ENCODE peak calls at places on chromosomes 16 and 17, in four cellular contexts. C, P, M and V are unnamed samples.

GRCh38 chr17:82668631-82669099 is 20.4 kb upstream of the WDR45B start:
- DNase-seq in M (no peak), P (peak; percentile 44), C (no peak), V (no peak)

GRCh38 chr16:4900036-4900435 is 36.9 kb downstream of the PPL start:
- DNase-seq in P (no peak), C (no peak), M (no peak), V (no peak)

GRCh38 chr17:81939218-81939617 is 2.1 kb upstream of the PYCR1 start:
- DNase-seq in P (no peak), C (no peak), M (no peak), V (no peak)

GRCh38 chr17:7478276-7479138 is 924 bp downstream of the ZBTB4 start:
- DNase-seq in M (peak; percentile 59), P (peak; percentile 18), C (peak; percentile 52), V (no peak)

GRCh38 chr16:20897253-20897896 is 2.8 kb downstream of the DCUN1D3 start:
- DNase-seq in M (no peak), P (peak; percentile 71), C (no peak), V (no peak)

GRCh38 chr17:62862251-62862650 is 54.1 kb upstream of the MARCHF10 start:
- DNase-seq in M (no peak), P (no peak), C (no peak), V (peak; percentile 12)

GRCh38 chr16:560221-560700 is at the start of gene PRR35:
- DNase-seq in P (no peak), M (no peak), C (no peak), V (no peak)

GRCh38 chr16:3059041-3059722 is 6.3 kb upstream of the IL32 start:
- DNase-seq in C (peak; percentile 42), M (peak; percentile 73), P (peak; percentile 81), V (peak; percentile 90)

GRCh38 chr17:64202683-64203430 is 60.2 kb downstream of the TEX2 start:
- DNase-seq in C (no peak), P (peak; percentile 82), M (no peak), V (no peak)

GRCh38 chr16:2842340-2843000 is 12.4 kb downstream of the ZG16B start:
- DNase-seq in M (no peak), C (no peak), P (no peak), V (no peak)

GRCh38 chr17:883586-883962 is 96.0 kb downstream of the NXN start:
- DNase-seq in C (no peak), P (no peak), M (no peak), V (no peak)

GRCh38 chr17:16911141-16911937 is 60.6 kb downstream of the TNFRSF13B start:
- DNase-seq in P (no peak), C (no peak), M (peak; percentile 11), V (no peak)

GRCh38 chr16:1180772-1181714 is 28.1 kb downstream of the CACNA1H start:
- DNase-seq in C (no peak), P (no peak), M (peak; percentile 58), V (peak; percentile 94)

GRCh38 chr17:60393840-60394529 is 2.1 kb upstream of the USP32 start:
- DNase-seq in P (no peak), M (no peak), C (no peak), V (no peak)

GRCh38 chr16:48003226-48003907 is 152.4 kb downstream of the ABCC12 start:
- DNase-seq in M (no peak), P (no peak), C (peak; percentile 22), V (no peak)

GRCh38 chr16:77775911-77776909 is 12.2 kb upstream of the VAT1L start:
- DNase-seq in C (no peak), M (no peak), P (peak; percentile 65), V (no peak)

GRCh38 chr17:44137891-44138709 is 3.6 kb upstream of the HROB start:
- DNase-seq in M (peak; percentile 92), P (peak; percentile 100), C (peak; percentile 66), V (peak; percentile 98)

GRCh38 chr17:29180051-29180787 is at the start of gene MYO18A:
- DNase-seq in C (peak; percentile 56), P (peak; percentile 71), M (peak; percentile 63), V (peak; percentile 86)

GRCh38 chr17:64129515-64129764 is 504 bp downstream of the ERN1 start:
- DNase-seq in M (no peak), P (no peak), C (no peak), V (no peak)

GRCh38 chr17:7292729-7293128 is 1.7 kb downstream of the YBX2 start:
- DNase-seq in M (no peak), C (no peak), P (no peak), V (no peak)

DNA sequence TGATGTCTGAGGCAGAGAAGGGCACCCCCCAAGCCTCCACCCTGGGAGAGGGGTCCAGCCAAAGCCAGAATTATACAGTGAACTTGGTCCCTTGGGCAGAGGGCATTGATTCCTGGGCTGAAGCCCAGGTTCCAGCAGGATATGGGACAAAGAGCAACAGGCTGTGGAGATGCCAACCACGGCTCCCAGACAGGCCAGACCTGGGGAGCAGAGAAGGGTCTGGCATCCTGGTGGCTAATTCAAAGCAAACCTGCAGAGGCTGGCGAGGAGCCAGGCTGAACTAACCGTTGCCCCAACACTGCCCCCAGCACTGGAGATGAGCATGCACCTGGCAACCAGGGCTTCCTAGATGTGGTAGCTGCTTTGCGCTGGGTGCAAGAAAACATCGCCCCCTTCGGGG is 3.0 kb downstream of the CES3 start:
- DNase-seq in P (no peak), M (no peak), C (no peak), V (no peak)
- H3K27ac ChIP-seq in P (no peak overlapping the region), M (no peak overlapping the region), C (no peak overlapping the region), V (no peak overlapping the region)

DNA sequence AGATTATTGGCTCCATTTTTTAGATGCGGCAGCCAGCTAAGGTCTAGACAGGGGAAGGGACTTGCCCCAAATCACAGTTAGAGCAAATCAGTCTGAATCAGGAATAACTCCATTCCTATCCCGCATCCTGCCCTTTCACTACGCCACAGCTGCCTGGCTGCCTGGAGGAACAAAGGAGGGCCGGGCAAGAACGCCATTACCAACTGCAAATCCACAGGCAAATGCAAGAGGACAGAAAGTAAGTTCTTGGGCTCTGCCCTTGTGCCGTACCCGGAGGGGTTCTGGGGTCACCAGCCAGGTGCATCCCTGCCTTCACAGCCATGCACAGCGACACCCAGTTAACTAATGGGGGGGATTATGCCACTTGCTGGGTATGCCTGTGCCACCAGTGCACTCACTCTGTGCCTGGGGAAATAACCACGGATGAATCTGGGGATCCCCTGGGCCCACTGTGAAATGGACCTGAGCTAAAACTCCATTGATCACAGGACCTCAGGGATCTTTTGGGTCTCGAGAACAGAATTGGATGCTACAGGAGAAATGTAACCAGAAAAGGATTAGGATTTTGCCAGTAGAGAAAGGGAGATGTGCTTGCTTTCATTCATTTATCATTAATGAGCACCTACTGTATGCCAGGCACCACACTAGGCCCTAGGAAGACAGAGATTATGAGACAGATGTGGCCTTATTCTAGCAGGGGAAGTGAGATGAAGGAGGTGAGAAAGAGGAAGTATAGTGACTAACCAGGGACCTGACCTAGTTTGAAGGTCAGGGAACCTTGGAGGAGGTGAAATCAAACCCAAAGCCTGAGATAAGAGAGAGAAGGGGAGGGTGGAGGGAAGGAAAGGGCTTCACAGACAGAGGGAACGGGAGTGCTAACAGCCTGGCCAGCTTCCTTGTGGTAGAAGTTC is 17.7 kb downstream of the BCL7C start:
- DNase-seq in C (no peak), M (no peak), P (peak; percentile 26), V (no peak)
- TF ChIP-seq CTCF in C (no peak), M (no peak), P (no peak), V (no peak)

GRCh38 chr17:71975331-71975801 is 145.5 kb upstream of the SOX9 start:
- DNase-seq in C (peak; percentile 55), P (peak; percentile 42), M (peak; percentile 76), V (peak; percentile 82)
- H3K27ac ChIP-seq in C (peak overlapping the region; percentile 82), P (peak overlapping the region; percentile 85), M (peak overlapping the region; percentile 87), V (peak overlapping the region; percentile 79)

GRCh38 chr16:17078950-17079631 is 391.7 kb downstream of the XYLT1 start:
- DNase-seq in M (no peak), P (no peak), C (no peak), V (no peak)
- TF ChIP-seq CTCF in M (no peak), P (no peak), C (no peak), V (no peak)

GRCh38 chr16:13359835-13360234 is 458.4 kb downstream of the SHISA9 start:
- DNase-seq in M (no peak), P (no peak), C (no peak), V (no peak)
- H3K27ac ChIP-seq in M (no peak overlapping the region), P (no peak overlapping the region), C (no peak overlapping the region), V (no peak overlapping the region)

DNA sequence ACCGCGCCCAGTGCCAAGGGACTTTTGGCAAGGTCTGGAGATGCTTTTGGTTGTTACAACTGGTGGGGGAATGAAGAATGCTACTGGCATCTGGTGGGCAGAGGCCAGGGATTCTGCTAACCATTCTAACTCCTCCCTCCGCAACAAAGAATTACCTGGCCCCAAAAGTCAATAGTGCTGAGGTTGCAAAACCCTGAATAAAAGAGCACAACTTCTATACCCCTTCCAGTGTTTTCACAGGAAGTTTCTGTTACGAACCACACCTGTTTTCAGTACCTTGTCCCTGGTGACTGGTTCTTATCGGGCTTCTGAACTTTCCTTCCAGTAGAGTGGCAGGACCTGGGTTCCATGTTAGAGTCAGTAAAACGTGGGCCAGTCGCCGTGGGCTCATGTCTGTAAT is 17.3 kb downstream of the ABAT start:
- DNase-seq in P (no peak), C (no peak), M (no peak), V (no peak)
- TF ChIP-seq CTCF in P (no peak), C (no peak), M (no peak), V (no peak)

GRCh38 chr17:13520899-13521572 is 80.7 kb downstream of the HS3ST3A1 start:
- DNase-seq in P (peak; percentile 89), M (no peak), C (no peak), V (no peak)
- H3K27ac ChIP-seq in P (no peak overlapping the region), M (no peak overlapping the region), C (no peak overlapping the region), V (no peak overlapping the region)

GRCh38 chr16:85718682-85719081 is 29.9 kb upstream of the GINS2 start:
- DNase-seq in P (no peak), M (no peak), C (no peak), V (no peak)
- TF ChIP-seq CTCF in P (peak; percentile 47), M (peak; percentile 28), C (no peak), V (no peak)

GRCh38 chr17:79214940-79215604 is 140.4 kb downstream of the ENGASE start:
- DNase-seq in M (no peak), P (no peak), C (no peak), V (no peak)

GRCh38 chr17:79213305-79213704 is 138.7 kb downstream of the ENGASE start:
- DNase-seq in M (no peak), C (no peak), P (no peak), V (no peak)

GRCh38 chr17:79211061-79211770 is 136.6 kb downstream of the ENGASE start:
- DNase-seq in P (no peak), M (no peak), C (no peak), V (no peak)

GRCh38 chr17:79214459-79214858 is 139.8 kb downstream of the ENGASE start:
- DNase-seq in P (no peak), M (no peak), C (no peak), V (no peak)

GRCh38 chr17:79212150-79213087 is 137.8 kb downstream of the ENGASE start:
- DNase-seq in P (no peak), M (no peak), C (no peak), V (no peak)
- H3K27ac ChIP-seq in P (no peak overlapping the region), M (no peak overlapping the region), C (no peak overlapping the region), V (no peak overlapping the region)